ENCODE peak calls at places on chromosomes 4 and X, in eight cellular contexts. K is iPS DF 6.9, C is endodermal cell, U is neural progenitor cell, Y is SJSA1, D is pancreas, J is ascending aorta, T is dorsolateral prefrontal cortex. N is an unnamed sample. For H3K27me3, the result is how much of the 10 kb centered on the place peaks cover.

GRCh38 chr4:168021666-168022065 is 70.7 kb upstream of the ANXA10 start:
- DNase-seq in T (no peak), K (no peak), U (no peak), J (no peak), C (no peak), Y (no peak), D (no peak), N (no peak)

GRCh38 chr4:188606635-188607034 is 467.4 kb downstream of the TRIML1 start:
- DNase-seq in T (no peak), C (no peak), Y (no peak), K (no peak), D (no peak), U (no peak), J (no peak), N (no peak)

GRCh38 chrX:39320165-39320564 is 518.9 kb downstream of the MID1IP1 start:
- DNase-seq in C (no peak), Y (no peak), D (no peak), J (no peak), K (no peak), T (no peak), U (no peak), N (no peak)

GRCh38 chrX:133702230-133702629 is 283.2 kb downstream of the GPC3 start:
- DNase-seq in C (no peak), K (no peak), U (no peak), T (no peak), J (no peak), Y (no peak), D (no peak), N (no peak)

GRCh38 chr4:80713409-80713808 is 317.1 kb upstream of the BMP3 start:
- DNase-seq in K (no peak), U (no peak), D (no peak), J (no peak), T (no peak), C (no peak), Y (no peak), N (no peak)

GRCh38 chrX:120660638-120661037 is 30.8 kb upstream of the C1GALT1C1 start:
- DNase-seq in T (no peak), K (no peak), U (no peak), D (no peak), Y (no peak), C (no peak), J (no peak), N (no peak)

GRCh38 chr4:73729534-73730165 is 10.7 kb upstream of the CXCL8 start:
- DNase-seq in U (peak), J (peak), T (peak), D (peak), C (peak), Y (peak), K (peak), N (peak)

GRCh38 chrX:110181459-110182137 is 136.3 kb downstream of the AMMECR1 start:
- DNase-seq in T (no peak), Y (no peak), C (no peak), K (no peak), U (no peak), J (no peak), D (no peak), N (no peak)

GRCh38 chrX:79409657-79410056 is 42.5 kb upstream of the ITM2A start:
- DNase-seq in K (no peak), Y (no peak), C (no peak), T (no peak), J (no peak), D (no peak), U (no peak), N (no peak)

GRCh38 chr4:8860096-8860891 is 11.3 kb downstream of the HMX1 start:
- DNase-seq in K (no peak), T (no peak), Y (no peak), D (no peak), U (peak), J (no peak), C (no peak), N (no peak)

GRCh38 chr4:87560802-87561201 is 31.6 kb upstream of the SPARCL1 start:
- DNase-seq in Y (no peak), D (no peak), J (no peak), T (no peak), K (no peak), U (no peak), C (no peak), N (no peak)

GRCh38 chrX:71301195-71301924 is at the start of gene ITGB1BP2:
- DNase-seq in T (no peak), D (no peak), C (no peak), J (peak), Y (no peak), U (no peak), K (no peak), N (no peak)

GRCh38 chr4:118823471-118823870 is 12.5 kb downstream of the SEC24D start:
- DNase-seq in J (no peak), U (no peak), C (no peak), T (no peak), D (peak), K (no peak), Y (no peak), N (peak)

GRCh38 chr4:147787204-147787603 is 55.3 kb downstream of the ARHGAP10 start:
- DNase-seq in U (no peak), Y (no peak), J (no peak), D (no peak), C (peak), T (no peak), K (no peak), N (no peak)

GRCh38 chr4:40909363-40909876 is 159.7 kb downstream of the NSUN7 start:
- DNase-seq in U (no peak), J (peak), D (no peak), T (no peak), Y (peak), C (no peak), K (no peak), N (no peak)

DNA sequence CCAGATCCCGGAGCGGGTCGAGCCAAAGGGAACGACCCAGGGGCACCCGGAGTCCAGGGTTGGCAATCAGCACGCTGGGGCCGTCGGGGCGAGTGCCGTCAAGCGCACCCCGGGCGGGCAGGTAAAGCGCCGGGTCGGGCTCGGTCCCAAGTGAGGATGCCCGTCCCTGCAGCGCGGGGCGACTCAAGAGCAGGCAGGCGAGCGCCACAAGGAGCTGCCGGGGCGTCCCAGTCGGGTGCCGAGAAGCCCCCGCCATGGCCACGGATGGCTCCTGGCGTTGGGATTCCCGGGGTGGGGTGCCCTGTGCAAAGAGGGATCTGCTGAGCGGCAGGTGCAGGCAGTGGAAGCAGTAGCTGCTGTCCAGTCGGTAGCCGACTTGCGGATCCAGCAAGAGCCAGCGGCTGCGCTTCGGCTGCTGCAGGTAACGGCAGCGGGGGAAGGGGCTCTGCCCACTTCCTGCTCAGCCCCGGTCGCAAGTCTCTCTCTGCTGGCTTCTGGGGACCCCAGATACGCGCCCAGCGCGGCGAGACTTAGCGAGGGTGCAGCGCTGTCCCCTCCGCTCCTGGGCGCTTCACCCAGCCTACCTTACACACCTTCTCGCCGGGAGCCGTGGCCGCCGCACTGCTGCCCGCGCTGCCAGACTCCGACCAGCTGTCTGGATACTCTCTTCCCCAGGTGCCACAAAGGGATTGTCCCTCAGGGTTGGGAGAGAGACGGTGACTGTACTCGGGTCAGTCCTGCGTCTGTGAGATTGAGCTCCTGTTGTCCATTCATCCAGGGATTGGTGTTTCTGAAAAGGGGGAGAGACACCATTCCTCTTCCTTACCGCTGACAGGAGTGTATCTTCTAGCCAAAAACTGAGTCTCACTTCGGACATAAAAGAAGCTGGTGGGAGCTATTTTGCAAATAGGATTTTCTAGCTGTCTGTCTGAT is at the start of gene FREM3:
- DNase-seq in K (no peak), T (peak), J (no peak), D (no peak), Y (no peak), C (peak), U (peak), N (no peak)
- H3K27me3 ChIP-seq in K (under half), T (under half), J (under half), D (under half), Y (under half), C (half or more), U (half or more), N (under half)

GRCh38 chr4:152016325-152016665 is 255.5 kb upstream of the GATB start:
- DNase-seq in C (no peak), T (peak), D (no peak), J (no peak), U (no peak), K (no peak), Y (no peak), N (no peak)
- H3K27ac ChIP-seq in C (no peak), T (peak), D (no peak), J (no peak), U (no peak), K (no peak), Y (no peak), N (no peak)

DNA sequence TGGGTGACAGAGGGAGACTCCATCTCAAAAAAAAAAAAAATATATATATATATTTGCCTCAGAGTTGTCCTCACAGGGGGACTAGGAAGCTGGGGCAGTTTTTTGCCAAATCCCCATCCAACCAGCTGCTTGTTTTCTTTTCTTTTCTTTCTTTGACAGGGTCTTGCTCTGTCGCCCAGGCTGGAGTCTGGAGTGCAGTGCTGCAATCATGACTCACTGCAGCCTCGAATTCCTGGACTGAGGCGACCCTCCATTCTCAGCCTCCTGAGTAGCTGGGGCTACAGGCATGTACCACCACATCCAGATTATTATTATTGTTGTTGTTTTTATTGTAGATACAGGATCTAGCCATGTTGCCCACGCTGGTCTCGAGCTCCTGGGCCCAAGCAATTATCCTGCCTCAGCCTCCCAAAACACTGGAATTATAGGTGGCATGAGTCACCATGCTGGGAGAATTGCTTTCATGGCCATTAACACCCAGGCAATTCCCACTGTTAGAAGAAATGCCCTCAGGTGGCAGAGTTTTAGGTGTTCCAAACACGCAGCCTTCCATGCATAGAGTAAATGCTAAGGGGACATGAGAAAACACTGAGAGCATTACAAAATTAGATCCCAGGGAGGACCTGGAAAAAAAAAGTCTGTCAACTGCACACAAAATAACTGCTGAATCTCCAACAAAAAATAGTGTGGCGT is 98.0 kb downstream of the ARHGAP6 start:
- DNase-seq in J (no peak), K (no peak), T (no peak), D (no peak), Y (no peak), C (no peak), U (no peak), N (no peak)
- H3K27me3 ChIP-seq in J (under half), K (under half), T (under half), D (under half), Y (under half), C (under half), U (under half), N (under half)

DNA sequence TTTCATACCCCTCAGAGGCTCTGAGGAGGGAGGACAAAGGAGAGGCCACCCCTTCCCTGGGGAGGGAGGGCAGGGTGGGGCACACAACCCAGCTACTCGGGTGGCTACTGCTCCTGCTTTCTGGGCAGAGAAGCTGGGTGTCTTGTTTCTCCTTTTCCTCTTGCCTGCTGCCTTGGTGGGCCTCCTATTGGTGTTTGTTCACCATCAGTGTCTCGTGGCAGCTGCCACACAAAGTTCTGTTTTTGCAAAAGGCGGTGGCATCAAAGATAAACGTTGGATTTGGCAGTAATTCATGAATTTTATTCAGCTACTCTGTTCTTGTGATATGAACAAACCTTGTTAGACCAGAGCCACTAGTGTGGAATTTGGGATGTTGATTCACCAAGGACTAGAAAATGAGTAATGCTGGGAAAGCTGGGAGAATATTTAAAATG is 153.0 kb upstream of the SCML1 start:
- DNase-seq in C (no peak), U (no peak), T (no peak), J (no peak), Y (peak), D (no peak), K (no peak), N (no peak)
- H3K27ac ChIP-seq in C (no peak), U (no peak), T (no peak), J (no peak), Y (peak), D (no peak), K (no peak), N (no peak)

DNA sequence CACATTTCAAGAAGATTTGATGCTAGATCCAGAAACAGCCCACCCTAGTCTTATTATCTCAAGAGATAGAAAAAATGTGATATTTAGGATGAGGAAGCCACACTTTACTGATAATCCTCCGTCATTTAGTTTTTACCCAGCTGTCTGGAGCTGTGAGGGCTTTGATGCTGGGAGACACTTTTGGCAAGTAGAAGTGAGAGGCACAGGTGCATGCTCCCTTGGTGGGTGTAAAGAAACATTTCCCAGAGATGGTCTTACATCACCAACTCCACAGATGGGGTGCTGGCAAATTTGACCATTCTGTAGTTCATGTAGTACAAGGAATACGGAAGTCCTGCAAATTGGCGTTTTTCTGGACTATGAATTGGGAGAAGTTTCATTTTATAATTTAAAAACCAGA is 28.5 kb downstream of the TRIM61 start:
- DNase-seq in K (no peak), Y (no peak), J (no peak), D (no peak), C (no peak), T (no peak), U (no peak), N (no peak)
- H3K27me3 ChIP-seq in K (under half), Y (under half), J (under half), D (under half), C (under half), T (under half), U (under half), N (under half)

GRCh38 chrX:44435047-44435446 is 91.6 kb upstream of the EFHC2 start:
- DNase-seq in U (no peak), C (no peak), T (no peak), Y (no peak), D (no peak), J (no peak), K (no peak), N (no peak)
- H3K27ac ChIP-seq in U (no peak), C (no peak), T (no peak), Y (no peak), D (no peak), J (no peak), K (no peak), N (no peak)

GRCh38 chr4:111991163-111991562 is 154.1 kb upstream of the FAM241A start:
- DNase-seq in C (no peak), T (no peak), U (no peak), K (no peak), D (no peak), Y (no peak), J (no peak), N (no peak)

GRCh38 chr4:111988514-111988913 is 156.7 kb upstream of the FAM241A start:
- DNase-seq in D (no peak), U (no peak), C (no peak), K (no peak), T (no peak), J (no peak), Y (no peak), N (no peak)

GRCh38 chr4:111992604-111993151 is 152.6 kb upstream of the FAM241A start:
- DNase-seq in C (no peak), D (no peak), Y (no peak), U (no peak), J (no peak), T (no peak), K (no peak), N (no peak)

GRCh38 chr4:111991797-111992196 is 153.5 kb upstream of the FAM241A start:
- DNase-seq in T (no peak), K (no peak), Y (peak), J (no peak), C (no peak), U (no peak), D (no peak), N (no peak)

DNA sequence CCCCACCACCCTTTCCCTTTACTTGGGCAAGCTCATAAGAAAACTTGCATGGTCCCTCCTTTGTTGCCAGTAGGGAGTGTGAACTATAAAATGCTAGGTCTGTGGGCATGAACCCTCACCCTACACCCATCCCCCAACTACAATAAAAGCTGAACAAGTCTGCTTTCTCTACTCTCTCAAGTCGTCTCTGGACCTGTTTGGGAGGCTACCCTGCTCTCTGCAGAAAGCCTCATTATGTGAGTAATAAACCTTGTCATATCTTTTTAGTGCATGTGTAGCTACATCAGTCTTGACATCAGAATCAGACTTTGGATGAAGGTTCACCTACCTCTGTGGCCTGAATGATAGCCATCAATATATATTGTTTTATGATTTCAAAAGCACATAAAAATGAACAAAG is 155.4 kb upstream of the FAM241A start:
- DNase-seq in Y (no peak), D (no peak), C (no peak), J (no peak), K (no peak), U (no peak), T (no peak), N (no peak)
- H3K27me3 ChIP-seq in Y (under half), D (under half), C (under half), J (under half), K (under half), U (under half), T (under half), N (under half)